ENCODE peak calls at places on chromosomes 11 and 22, in nine cellular contexts. Z, J, R, V, D, G, P, L and Y are unnamed samples.

GRCh38 chr11:72308226-72309073 is 64.5 kb upstream of the PHOX2A start:
- DNase-seq in Z (no peak), J (peak), R (peak), V (no peak), D (peak), G (no peak), P (peak), L (no peak), Y (peak)

GRCh38 chr11:86218125-86219081 is 26.1 kb upstream of the EED start:
- DNase-seq in Z (peak), J (peak), R (peak), V (peak), D (peak), G (peak), P (peak), L (peak), Y (peak)

GRCh38 chr11:78784321-78785061 is 209.8 kb upstream of the NARS2 start:
- DNase-seq in Z (no peak), J (peak), R (no peak), V (no peak), D (peak), G (no peak), P (peak), L (no peak), Y (no peak)

GRCh38 chr11:33753304-33753703 is 17.1 kb upstream of the CD59 start:
- DNase-seq in Z (no peak), J (peak), R (no peak), V (no peak), D (peak), G (no peak), P (peak), L (no peak), Y (peak)

GRCh38 chr22:49274754-49275380 is 552.8 kb downstream of the BRD1 start:
- DNase-seq in Z (no peak), J (no peak), R (no peak), V (no peak), D (no peak), G (no peak), P (no peak), L (no peak), Y (no peak)

GRCh38 chr22:36901411-36902142 is 11.9 kb upstream of the CSF2RB start:
- DNase-seq in Z (no peak), J (no peak), R (peak), V (no peak), D (no peak), G (no peak), P (no peak), L (no peak), Y (peak)

GRCh38 chr22:25085930-25086901 is 113.4 kb upstream of the CRYBB3 start:
- DNase-seq in Z (no peak), J (no peak), R (no peak), V (peak), D (peak), G (peak), P (no peak), L (no peak), Y (peak)

GRCh38 chr11:68498313-68498712 is 37.8 kb downstream of the PPP6R3 start:
- DNase-seq in Z (no peak), J (no peak), R (no peak), V (no peak), D (peak), G (no peak), P (no peak), L (no peak), Y (no peak)

GRCh38 chr11:18778468-18778867 is 13.1 kb downstream of the PTPN5 start:
- DNase-seq in Z (no peak), J (no peak), R (no peak), V (no peak), D (peak), G (no peak), P (no peak), L (no peak), Y (no peak)

GRCh38 chr11:4103269-4103668 is 8.7 kb downstream of the RRM1 start:
- DNase-seq in Z (no peak), J (no peak), R (no peak), V (no peak), D (no peak), G (no peak), P (no peak), L (no peak), Y (no peak)

GRCh38 chr11:96189351-96189750 is 153.6 kb downstream of the MAML2 start:
- DNase-seq in Z (no peak), J (no peak), R (no peak), V (no peak), D (no peak), G (no peak), P (no peak), L (no peak), Y (peak)

GRCh38 chr22:38782402-38783094 is 11.4 kb downstream of the DNAL4 start:
- DNase-seq in Z (no peak), J (peak), R (peak), V (no peak), D (peak), G (no peak), P (no peak), L (no peak), Y (no peak)

GRCh38 chr22:35220221-35220620 is 37.1 kb upstream of the HMGXB4 start:
- DNase-seq in Z (no peak), J (no peak), R (no peak), V (no peak), D (no peak), G (no peak), P (no peak), L (no peak), Y (no peak)

GRCh38 chr11:20097319-20098221 is 62.7 kb downstream of the DBX1 start:
- DNase-seq in Z (no peak), J (peak), R (peak), V (no peak), D (peak), G (no peak), P (peak), L (no peak), Y (no peak)

DNA sequence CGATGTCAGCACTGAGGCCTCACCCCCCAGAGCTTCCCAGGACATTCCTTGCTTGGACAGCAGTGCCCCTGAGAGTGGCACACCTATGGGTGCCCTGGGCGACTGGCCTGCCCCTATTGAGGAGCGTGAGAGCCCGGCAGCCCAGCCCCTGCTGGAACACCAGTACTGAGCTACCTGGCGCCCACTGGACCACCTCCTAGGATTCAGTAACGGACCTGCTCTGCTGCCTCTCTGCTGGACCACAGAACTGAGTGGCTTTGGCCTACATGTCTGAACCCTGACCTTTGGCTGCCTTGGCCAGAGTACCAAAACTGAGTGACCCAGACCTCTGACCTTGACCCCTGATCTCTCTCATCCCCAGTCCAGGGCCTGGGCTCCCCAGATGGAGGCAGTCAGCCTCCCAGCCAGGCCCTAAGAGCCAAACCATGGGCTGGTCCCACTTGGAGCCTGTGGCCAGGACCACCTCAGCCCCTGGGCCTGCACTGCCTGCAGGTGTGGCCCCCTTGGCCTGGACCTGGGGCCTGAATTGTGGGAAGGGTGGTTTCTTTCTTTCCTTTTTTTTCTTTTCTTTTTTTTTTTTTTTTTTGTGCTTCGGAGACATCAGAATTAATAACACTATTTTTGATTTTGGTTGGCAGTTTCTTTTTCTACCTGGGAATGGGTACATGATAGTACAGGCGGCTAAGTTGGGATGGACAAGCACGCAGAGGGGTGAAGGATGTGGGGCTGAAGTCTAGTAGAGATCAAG is 917 bp upstream of the SIPA1 start:
- DNase-seq in Z (no peak), J (no peak), R (no peak), V (no peak), D (no peak), G (peak), P (no peak), L (no peak), Y (no peak)
- H3K4me3 ChIP-seq in Z (no peak), J (no peak), R (no peak), V (no peak), D (no peak), G (no peak), P (no peak), L (no peak), Y (no peak)

DNA sequence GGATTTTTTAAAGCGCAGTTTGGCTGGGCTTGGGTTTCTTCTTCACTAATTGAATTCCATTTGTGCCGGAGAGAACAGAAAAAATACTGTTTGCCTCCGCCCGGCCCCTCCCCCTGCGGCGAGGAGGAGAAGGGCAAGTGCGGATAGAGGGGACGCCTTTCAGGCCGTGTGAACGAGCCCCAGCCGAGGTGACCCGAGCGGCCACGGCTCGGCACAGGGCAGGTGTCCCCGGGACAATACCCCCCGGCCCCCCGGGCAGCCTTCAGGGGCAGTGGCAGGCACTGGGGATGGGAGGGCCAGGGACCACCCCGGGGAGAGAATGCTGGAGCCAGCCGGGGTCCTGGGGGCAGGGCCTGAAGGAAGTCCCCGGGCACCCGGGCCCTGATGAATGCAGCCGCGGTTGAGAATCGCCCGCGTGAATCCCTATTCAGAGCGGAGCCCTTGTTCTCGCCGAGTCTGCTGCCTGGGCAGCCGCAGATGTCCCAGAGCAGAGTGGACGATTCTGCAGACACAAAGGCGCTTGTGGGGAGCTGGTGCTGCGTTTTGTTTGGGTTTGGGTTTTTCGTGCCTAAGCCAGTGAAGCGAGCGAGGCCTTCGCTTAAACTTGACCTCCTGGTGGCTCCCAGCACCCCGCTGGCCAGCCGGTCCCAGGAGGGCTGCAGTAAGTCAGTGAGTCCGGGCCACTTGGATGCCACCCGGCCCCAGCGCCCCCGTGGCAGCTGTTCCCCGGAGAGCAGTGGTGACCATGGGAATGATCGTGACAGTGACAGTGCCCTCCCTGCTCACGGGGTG is 96.0 kb downstream of the WNT7B start:
- DNase-seq in Z (peak), J (no peak), R (no peak), V (no peak), D (no peak), G (peak), P (no peak), L (no peak), Y (no peak)
- TF ChIP-seq CTCF in Z (no peak), J (peak), R (no peak), V (no peak), D (no peak), G (no peak), P (no peak), L (no peak), Y (no peak)

GRCh38 chr11:92227233-92227593 is 2.6 kb downstream of the FAT3 start:
- DNase-seq in Z (no peak), J (no peak), R (no peak), V (no peak), D (no peak), G (no peak), P (no peak), L (no peak), Y (no peak)
- H3K4me3 ChIP-seq in Z (no peak), J (peak), R (no peak), V (peak), D (peak), G (no peak), P (peak), L (no peak), Y (no peak)

DNA sequence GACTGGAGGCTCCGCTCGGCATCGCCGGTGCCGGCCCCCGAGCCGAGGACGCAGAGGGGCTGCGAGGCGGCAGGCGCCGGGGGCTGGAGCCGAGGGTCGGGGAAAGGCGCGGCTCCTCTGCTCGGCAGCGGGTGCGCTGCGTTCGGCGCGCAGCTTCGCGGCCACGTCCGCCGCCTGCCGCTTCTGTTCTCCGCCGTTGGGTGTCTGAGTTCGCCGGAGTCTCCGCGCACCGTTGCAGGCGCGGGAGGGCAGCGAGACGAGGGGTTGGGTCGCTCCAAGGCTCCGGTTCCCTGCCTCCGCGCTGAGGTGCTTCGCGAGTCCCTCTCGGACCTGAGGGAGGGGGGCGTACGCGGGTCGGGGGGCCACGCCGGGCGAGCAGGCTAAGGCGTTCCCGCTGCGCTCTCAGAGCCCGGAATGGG is 350 bp downstream of the MN1 start:
- DNase-seq in Z (peak), J (no peak), R (no peak), V (peak), D (peak), G (no peak), P (no peak), L (peak), Y (peak)
- TF ChIP-seq CTCF in Z (no peak), J (peak), R (no peak), V (no peak), D (peak), G (no peak), P (no peak), L (no peak), Y (no peak)

GRCh38 chr22:20922141-20922751 is 5.0 kb downstream of the CRKL start:
- DNase-seq in Z (no peak), J (no peak), R (no peak), V (no peak), D (no peak), G (no peak), P (no peak), L (no peak), Y (no peak)

GRCh38 chr22:20916916-20917810 is at the start of gene CRKL:
- DNase-seq in Z (peak), J (peak), R (peak), V (peak), D (peak), G (peak), P (peak), L (peak), Y (peak)

GRCh38 chr22:20919718-20920117 is 2.5 kb downstream of the CRKL start:
- DNase-seq in Z (no peak), J (no peak), R (no peak), V (no peak), D (no peak), G (no peak), P (no peak), L (no peak), Y (no peak)

GRCh38 chr22:20918663-20919220 is 1.5 kb downstream of the CRKL start:
- DNase-seq in Z (no peak), J (no peak), R (peak), V (no peak), D (no peak), G (no peak), P (no peak), L (peak), Y (no peak)

GRCh38 chr22:20920881-20921203 is 3.6 kb downstream of the CRKL start:
- DNase-seq in Z (no peak), J (no peak), R (no peak), V (no peak), D (no peak), G (no peak), P (no peak), L (no peak), Y (no peak)
- H3K4me3 ChIP-seq in Z (no peak), J (peak), R (peak), V (peak), D (peak), G (peak), P (peak), L (no peak), Y (peak)

GRCh38 chr11:132686827-132687370 is 845.4 kb downstream of the OPCML start:
- DNase-seq in Z (no peak), J (peak), R (no peak), V (no peak), D (peak), G (no peak), P (no peak), L (no peak), Y (no peak)

GRCh38 chr11:132685174-132685611 is 847.1 kb downstream of the OPCML start:
- DNase-seq in Z (no peak), J (peak), R (no peak), V (no peak), D (peak), G (no peak), P (peak), L (no peak), Y (no peak)

GRCh38 chr11:132683602-132684001 is 848.7 kb downstream of the OPCML start:
- DNase-seq in Z (no peak), J (peak), R (no peak), V (no peak), D (no peak), G (no peak), P (no peak), L (no peak), Y (no peak)

GRCh38 chr11:132681971-132682370 is 850.3 kb downstream of the OPCML start:
- DNase-seq in Z (no peak), J (no peak), R (no peak), V (no peak), D (no peak), G (no peak), P (no peak), L (no peak), Y (no peak)
- TF ChIP-seq CTCF in Z (no peak), J (no peak), R (no peak), V (no peak), D (no peak), G (no peak), P (no peak), L (no peak), Y (no peak)

GRCh38 chr11:8699903-8700302 is 17.3 kb downstream of the RPL27A start:
- DNase-seq in Z (no peak), J (peak), R (no peak), V (no peak), D (peak), G (no peak), P (no peak), L (no peak), Y (no peak)
- H3K4me3 ChIP-seq in Z (no peak), J (no peak), R (no peak), V (no peak), D (no peak), G (no peak), P (no peak), L (no peak), Y (no peak)

DNA sequence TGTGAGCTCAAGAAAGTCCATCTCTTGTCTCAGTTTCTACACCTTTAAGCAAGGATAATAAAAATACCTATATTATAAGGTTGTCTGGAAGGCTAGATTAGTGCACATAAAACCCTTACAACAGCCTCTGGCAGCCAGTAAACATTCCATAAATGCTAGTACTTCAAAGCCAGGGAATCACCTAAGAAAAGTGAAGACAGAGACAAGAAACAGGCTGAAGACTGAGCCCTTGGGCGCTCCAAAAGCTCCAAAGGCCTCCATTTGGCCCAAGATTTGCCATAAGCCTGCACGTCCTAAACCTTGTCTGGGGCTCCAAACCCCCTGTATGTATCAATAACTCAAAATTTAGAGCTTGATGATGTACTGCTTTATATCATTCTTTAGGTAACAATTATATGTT is 52.2 kb upstream of the AKIP1 start:
- DNase-seq in Z (no peak), J (no peak), R (no peak), V (no peak), D (no peak), G (no peak), P (no peak), L (no peak), Y (no peak)
- TF ChIP-seq CTCF in Z (no peak), J (no peak), R (no peak), V (no peak), D (no peak), G (no peak), P (no peak), L (no peak), Y (no peak)

GRCh38 chr11:67428052-67429001 is at the start of gene RPS6KB2:
- DNase-seq in Z (peak), J (peak), R (peak), V (peak), D (peak), G (peak), P (peak), L (peak), Y (peak)

GRCh38 chr11:67429038-67429668 is 859 bp downstream of the RPS6KB2 start:
- DNase-seq in Z (no peak), J (no peak), R (no peak), V (no peak), D (no peak), G (no peak), P (no peak), L (no peak), Y (no peak)

GRCh38 chr11:67432655-67433349 is 4.5 kb downstream of the RPS6KB2 start:
- DNase-seq in Z (no peak), J (no peak), R (no peak), V (no peak), D (no peak), G (no peak), P (no peak), L (no peak), Y (no peak)

GRCh38 chr11:67431346-67432249 is 3.3 kb downstream of the RPS6KB2 start:
- DNase-seq in Z (no peak), J (no peak), R (no peak), V (no peak), D (no peak), G (no peak), P (no peak), L (no peak), Y (no peak)

GRCh38 chr11:67429722-67430121 is 1.4 kb downstream of the RPS6KB2 start:
- DNase-seq in Z (no peak), J (no peak), R (no peak), V (no peak), D (no peak), G (no peak), P (no peak), L (no peak), Y (no peak)
- H3K4me3 ChIP-seq in Z (no peak), J (no peak), R (peak), V (no peak), D (no peak), G (no peak), P (no peak), L (no peak), Y (no peak)

DNA sequence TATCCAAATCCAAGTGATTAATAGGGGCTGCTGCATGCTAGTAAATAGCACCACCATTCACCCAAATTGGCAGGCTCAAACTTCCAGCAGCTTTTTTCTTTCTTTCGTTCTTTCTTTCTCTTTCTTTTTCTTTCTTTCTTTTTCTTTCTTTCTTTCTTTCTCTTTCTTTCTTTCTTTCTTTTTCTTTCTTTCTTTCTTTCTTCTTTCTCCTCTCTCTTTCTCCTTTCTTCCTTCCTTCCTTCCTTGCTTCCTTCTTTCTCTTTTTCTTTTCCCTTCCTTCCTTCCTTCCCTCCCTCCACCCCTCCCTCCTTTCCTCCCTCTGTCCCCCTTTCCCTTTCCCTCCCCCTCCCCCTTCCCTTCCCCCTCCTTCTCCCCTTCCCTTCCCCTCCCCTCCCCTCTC is 81.5 kb downstream of the PDE3B start:
- DNase-seq in Z (no peak), J (no peak), R (no peak), V (no peak), D (no peak), G (no peak), P (no peak), L (no peak), Y (no peak)
- TF ChIP-seq CTCF in Z (no peak), J (no peak), R (no peak), V (no peak), D (no peak), G (no peak), P (no peak), L (no peak), Y (no peak)